ENCODE peak calls at places on chromosomes 6 and 20, in four cellular contexts. U, G, H and M are unnamed samples.

GRCh38 chr6:21354805-21355238 is 238.7 kb upstream of the SOX4 start:
- DNase-seq in U (no peak), G (no peak), H (peak), M (no peak)

GRCh38 chr20:37558779-37559178 is 31.1 kb upstream of the BLCAP start:
- DNase-seq in U (no peak), G (no peak), H (no peak), M (no peak)

GRCh38 chr20:58760881-58761280 is 68.3 kb downstream of the NPEPL1 start:
- DNase-seq in U (no peak), G (no peak), H (no peak), M (no peak)

GRCh38 chr6:158847786-158848185 is 28.6 kb upstream of the EZR start:
- DNase-seq in U (no peak), G (no peak), H (no peak), M (no peak)

GRCh38 chr6:161029195-161029809 is 37.7 kb downstream of the MAP3K4 start:
- DNase-seq in U (no peak), G (peak), H (no peak), M (no peak)

GRCh38 chr20:35263609-35264223 is 14.2 kb downstream of the MMP24OS start:
- DNase-seq in U (peak), G (no peak), H (peak), M (no peak)

GRCh38 chr6:20302702-20303251 is 90.5 kb upstream of the MBOAT1 start:
- DNase-seq in U (no peak), G (peak), H (no peak), M (peak)

GRCh38 chr6:35341557-35341956 is 801 bp upstream of the PPARD start:
- DNase-seq in U (no peak), G (no peak), H (no peak), M (peak)

GRCh38 chr6:84417261-84417660 is 189.8 kb upstream of the CEP162 start:
- DNase-seq in U (peak), G (peak), H (no peak), M (no peak)

GRCh38 chr20:16104783-16105182 is 468.5 kb downstream of the KIF16B start:
- DNase-seq in U (no peak), G (no peak), H (no peak), M (no peak)

GRCh38 chr20:2751868-2752630 is 48.4 kb downstream of the CPXM1 start:
- DNase-seq in U (peak), G (no peak), H (no peak), M (peak)

GRCh38 chr6:18601515-18602035 is 214.4 kb downstream of the RNF144B start:
- DNase-seq in U (no peak), G (no peak), H (no peak), M (no peak)

GRCh38 chr6:138691595-138692057 is 81.9 kb upstream of the CCDC28A start:
- DNase-seq in U (peak), G (peak), H (peak), M (no peak)

GRCh38 chr6:169933839-169934698 is 182.6 kb downstream of the ERMARD start:
- DNase-seq in U (no peak), G (no peak), H (no peak), M (no peak)

GRCh38 chr6:43644940-43645612 is at the start of gene RSPH9:
- DNase-seq in U (peak), G (peak), H (no peak), M (peak)

GRCh38 chr20:1423625-1424106 is 30.8 kb upstream of the FKBP1A start:
- DNase-seq in U (peak), G (peak), H (peak), M (peak)

GRCh38 chr20:11852801-11853200 is 64.9 kb upstream of the BTBD3 start:
- DNase-seq in U (no peak), G (peak), H (no peak), M (no peak)

GRCh38 chr6:6746334-6746969 is 157.9 kb downstream of the LY86 start:
- DNase-seq in U (no peak), G (peak), H (no peak), M (no peak)

GRCh38 chr20:24768977-24769675 is 179.9 kb upstream of the CST7 start:
- DNase-seq in U (no peak), G (no peak), H (no peak), M (no peak)

GRCh38 chr6:33812669-33813068 is 8.9 kb upstream of the MLN start:
- DNase-seq in U (peak), G (peak), H (peak), M (peak)

GRCh38 chr6:132252113-132252512 is 149.2 kb downstream of the MOXD1 start:
- DNase-seq in U (no peak), G (no peak), H (no peak), M (no peak)

GRCh38 chr6:154432533-154433476 is 76.2 kb upstream of the IPCEF1 start:
- DNase-seq in U (no peak), G (no peak), H (no peak), M (peak)

GRCh38 chr6:52399511-52400315 is 20.4 kb upstream of the EFHC1 start:
- DNase-seq in U (peak), G (peak), H (peak), M (peak)

GRCh38 chr20:48019496-48019895 is 234.2 kb upstream of the SULF2 start:
- DNase-seq in U (no peak), G (no peak), H (no peak), M (no peak)

GRCh38 chr20:35174458-35175216 is 2.8 kb downstream of the PROCR start:
- DNase-seq in U (peak), G (no peak), H (peak), M (peak)

GRCh38 chr6:106287215-106287614 is 38.3 kb downstream of the ATG5 start:
- DNase-seq in U (no peak), G (no peak), H (no peak), M (no peak)

GRCh38 chr6:53492860-53493634 is 51.9 kb downstream of the GCLC start:
- DNase-seq in U (peak), G (peak), H (peak), M (peak)

GRCh38 chr6:45617441-45617840 is 239.7 kb upstream of the SUPT3H start:
- DNase-seq in U (no peak), G (peak), H (no peak), M (no peak)

GRCh38 chr6:169241688-169242350 is 11.8 kb downstream of the THBS2 start:
- DNase-seq in U (no peak), G (no peak), H (no peak), M (no peak)

GRCh38 chr6:11965499-11965898 is 46.6 kb upstream of the HIVEP1 start:
- DNase-seq in U (no peak), G (no peak), H (no peak), M (no peak)

GRCh38 chr6:142842423-142843261 is 102.3 kb downstream of the HIVEP2 start:
- DNase-seq in U (peak), G (peak), H (peak), M (no peak)

GRCh38 chr6:84764332-84765049 is at the start of gene TBX18:
- DNase-seq in U (peak), G (peak), H (peak), M (peak)

DNA sequence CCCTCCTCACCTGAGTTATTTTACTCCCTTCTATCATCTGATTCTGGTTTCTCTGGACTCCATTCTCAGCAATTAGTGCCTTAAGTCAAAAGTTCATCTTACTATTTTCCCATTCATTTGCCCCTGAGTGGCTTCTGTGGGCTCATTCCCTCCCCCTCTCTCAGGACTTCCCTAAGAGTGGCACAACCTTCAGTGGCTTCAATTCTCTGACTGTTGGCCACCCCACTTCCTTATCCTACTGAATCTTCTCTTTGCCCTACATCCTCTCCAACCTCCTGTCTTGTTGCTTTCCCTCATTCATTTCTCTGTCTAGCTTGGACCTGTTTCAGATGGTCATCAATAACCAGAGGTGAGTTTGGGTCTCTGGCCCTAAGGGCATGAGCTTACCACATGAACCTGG is 61.1 kb upstream of the GLP1R start:
- DNase-seq in U (no peak), G (no peak), H (no peak), M (no peak)
- TF ChIP-seq MAZ in U (no peak), G (no peak), H (no peak), M (no peak)

GRCh38 chr20:62060631-62061541 is 4.8 kb downstream of the TAF4 start:
- DNase-seq in U (no peak), G (no peak), H (no peak), M (no peak)

GRCh38 chr20:62063601-62063980 is 2.1 kb downstream of the TAF4 start:
- DNase-seq in U (no peak), G (peak), H (no peak), M (peak)

GRCh38 chr20:62061851-62062418 is 3.7 kb downstream of the TAF4 start:
- DNase-seq in U (no peak), G (no peak), H (no peak), M (no peak)

GRCh38 chr20:62063981-62064787 is 1.5 kb downstream of the TAF4 start:
- DNase-seq in U (no peak), G (no peak), H (peak), M (no peak)

DNA sequence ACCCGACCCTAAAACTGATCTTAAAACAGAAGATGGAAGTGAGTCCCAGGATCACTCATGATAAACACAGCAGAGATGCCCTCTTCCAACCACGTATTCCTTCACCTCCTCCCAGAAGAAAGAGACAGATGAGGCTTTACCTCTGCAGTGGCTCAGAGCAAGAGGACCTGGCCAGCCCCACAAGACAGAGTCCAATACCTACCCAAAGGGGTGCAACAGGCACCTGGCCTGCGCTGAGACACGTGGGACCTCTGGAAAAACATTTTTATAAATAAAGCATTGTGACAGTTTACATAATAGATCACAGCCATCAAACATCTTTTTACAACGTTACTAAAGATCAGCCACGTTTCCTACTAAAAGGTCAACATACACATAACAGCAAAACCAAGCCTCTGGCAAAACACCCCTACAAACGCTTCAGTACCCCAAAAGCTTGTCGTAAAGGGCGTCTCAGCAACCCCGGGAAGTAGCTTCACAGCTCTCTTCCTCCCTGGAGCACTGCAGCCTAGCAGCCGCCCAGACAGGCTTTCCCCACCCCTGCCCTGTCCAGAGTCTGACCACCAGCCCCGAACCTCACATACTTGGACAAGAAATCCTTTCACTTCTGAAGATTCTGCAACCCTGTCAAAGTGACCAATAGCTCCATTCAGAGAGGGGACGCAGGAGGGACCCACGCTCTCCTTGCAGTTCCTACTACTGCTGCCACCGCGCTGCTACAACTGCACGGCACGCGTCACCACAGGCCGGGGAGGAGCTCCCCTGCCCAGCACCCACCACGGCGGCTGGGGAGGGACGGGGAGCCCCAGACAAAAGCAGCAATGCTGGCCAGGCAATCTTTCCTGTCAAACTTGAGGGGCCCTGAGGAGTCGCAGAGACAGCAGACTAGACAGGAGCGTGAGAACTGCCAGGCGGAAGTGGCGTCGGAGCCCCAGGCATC is 2.8 kb downstream of the TAF4 start:
- DNase-seq in U (no peak), G (no peak), H (no peak), M (no peak)
- TF ChIP-seq MAZ in U (no peak), G (no peak), H (no peak), M (no peak)

DNA sequence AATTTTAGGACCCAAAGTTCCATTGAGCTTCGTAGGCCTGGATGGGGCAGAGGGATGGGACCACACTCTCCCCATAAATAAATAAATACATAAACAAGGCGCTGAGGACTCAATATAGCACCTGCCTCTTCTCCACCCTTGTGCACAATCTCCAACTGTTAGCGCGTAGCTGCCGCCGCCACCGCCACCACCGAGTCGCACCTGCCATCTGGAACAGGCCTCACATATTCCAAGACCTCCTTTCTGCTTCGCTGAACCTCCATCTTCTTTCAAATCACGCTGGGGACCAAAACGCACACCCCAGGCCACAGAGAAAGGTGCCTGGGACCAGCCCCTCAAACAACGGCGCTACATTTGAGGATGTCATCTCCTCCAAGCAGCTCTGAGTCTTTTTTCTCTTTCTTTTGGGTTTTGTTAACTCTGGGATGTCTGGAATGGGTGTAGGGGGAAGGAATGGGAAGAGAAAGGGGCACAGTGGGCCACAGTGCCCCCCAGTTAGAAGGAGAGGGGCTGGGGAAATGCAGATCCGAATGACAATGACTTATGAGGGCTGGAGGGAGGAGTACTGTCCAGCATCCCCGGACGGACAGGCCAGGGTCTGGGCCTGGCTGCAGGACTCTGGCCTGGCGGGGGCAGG is 49.7 kb downstream of the NOL4L start:
- DNase-seq in U (no peak), G (no peak), H (no peak), M (no peak)
- TF ChIP-seq MAZ in U (no peak), G (no peak), H (no peak), M (no peak)

DNA sequence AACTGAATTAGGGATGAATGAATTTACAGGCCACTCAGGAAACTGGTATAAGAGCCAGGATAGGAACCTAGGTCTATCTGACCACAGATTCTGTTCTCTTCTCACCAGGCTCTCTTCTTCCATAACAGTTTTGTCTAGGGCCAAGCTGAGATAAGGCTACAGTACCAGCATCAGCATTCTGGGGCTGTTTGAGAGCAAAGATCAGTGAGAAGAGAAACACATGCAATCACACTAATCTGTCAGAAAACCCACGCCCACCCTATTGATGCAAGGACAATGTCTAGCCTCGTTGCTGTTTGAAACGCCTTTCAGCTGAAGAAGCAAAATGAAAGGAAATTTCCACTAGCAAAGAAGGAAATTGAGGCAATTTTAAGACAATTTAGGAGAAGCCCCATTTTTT is 137.7 kb downstream of the LCA5 start:
- DNase-seq in U (no peak), G (no peak), H (peak), M (no peak)
- TF ChIP-seq MAZ in U (no peak), G (no peak), H (no peak), M (no peak)

DNA sequence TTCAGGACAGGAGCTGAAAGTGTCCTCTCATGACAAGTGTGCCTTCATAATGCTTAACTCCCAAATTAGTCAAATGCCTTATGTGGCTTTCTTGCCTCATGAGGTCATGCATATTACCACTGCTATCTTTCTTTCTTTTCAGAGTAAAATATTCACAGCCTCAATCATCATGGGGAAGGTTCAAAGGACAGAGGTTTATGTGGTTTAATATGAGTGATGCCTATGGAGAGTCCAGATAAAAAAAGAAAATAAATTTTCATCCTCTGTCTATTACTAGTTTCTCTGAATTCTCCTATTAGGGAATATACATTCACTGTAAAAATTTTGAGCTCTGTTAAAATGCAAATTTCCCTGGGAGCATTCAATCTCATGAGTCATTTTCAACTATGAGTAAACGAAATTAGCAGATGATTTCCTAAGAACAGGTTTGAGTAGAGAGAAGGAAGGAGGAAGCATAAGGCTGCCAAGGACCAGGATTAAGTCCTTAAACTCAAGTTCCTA is 396.9 kb upstream of the ADGRB3 start:
- DNase-seq in U (no peak), G (no peak), H (no peak), M (no peak)
- TF ChIP-seq MAZ in U (no peak), G (no peak), H (no peak), M (no peak)

DNA sequence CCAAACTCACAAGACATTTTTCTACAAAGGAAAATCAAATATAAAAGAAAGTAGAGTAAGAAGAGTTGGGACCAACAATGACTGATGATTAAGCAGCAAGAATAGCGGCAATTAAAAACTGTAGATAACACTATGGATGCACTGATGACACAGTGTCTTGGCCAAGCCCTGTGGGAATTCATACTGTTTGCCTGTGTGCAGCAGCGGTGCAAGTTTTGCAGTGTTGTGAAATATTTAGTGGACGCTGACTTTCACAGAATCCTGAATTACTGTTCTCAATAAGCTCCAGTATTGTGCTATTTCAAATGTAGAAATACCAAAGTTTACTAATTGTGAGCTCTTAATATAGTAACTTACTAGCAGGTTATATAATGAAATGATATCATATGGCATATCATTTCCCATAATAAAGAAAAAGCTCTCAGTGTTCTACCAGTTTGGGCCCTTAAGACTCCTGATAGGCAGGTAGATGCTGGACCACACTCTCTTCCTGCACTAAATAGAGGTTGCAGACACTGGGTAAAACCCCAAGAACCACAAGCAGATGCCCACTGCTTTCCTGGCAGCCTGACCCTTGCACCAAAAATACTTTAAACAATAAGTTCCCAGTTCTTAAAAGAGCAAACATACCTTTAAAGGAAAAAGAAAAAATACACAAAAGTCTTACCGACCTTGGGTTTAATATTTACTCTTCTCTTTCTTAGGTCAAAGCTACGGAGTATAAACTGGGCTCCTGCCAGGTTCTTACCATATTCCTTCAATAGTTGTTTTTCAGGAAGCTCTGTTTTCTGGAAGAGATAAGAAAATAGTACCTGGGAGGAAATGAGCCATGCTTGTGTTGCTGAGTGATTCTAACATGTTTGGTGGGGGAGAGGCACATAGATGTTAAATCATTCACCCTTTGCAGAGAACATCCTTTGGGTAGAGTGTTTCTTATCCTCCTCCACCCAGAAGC is 41.6 kb downstream of the ANKEF1 start:
- DNase-seq in U (peak), G (no peak), H (no peak), M (no peak)
- TF ChIP-seq MAZ in U (no peak), G (no peak), H (no peak), M (no peak)

GRCh38 chr20:50415031-50415515 is 95.1 kb upstream of the PTPN1 start:
- DNase-seq in U (no peak), G (no peak), H (no peak), M (no peak)

GRCh38 chr20:50416269-50416863 is 93.8 kb upstream of the PTPN1 start:
- DNase-seq in U (no peak), G (no peak), H (no peak), M (no peak)

GRCh38 chr20:50417484-50418235 is 92.5 kb upstream of the PTPN1 start:
- DNase-seq in U (no peak), G (no peak), H (peak), M (no peak)

GRCh38 chr20:50416930-50417329 is 93.3 kb upstream of the PTPN1 start:
- DNase-seq in U (no peak), G (no peak), H (no peak), M (no peak)

GRCh38 chr20:50415516-50416268 is 94.5 kb upstream of the PTPN1 start:
- DNase-seq in U (peak), G (peak), H (peak), M (no peak)
- TF ChIP-seq MAZ in U (no peak), G (peak), H (peak), M (no peak)